ENCODE peak calls at places on chromosomes 6 and 20, in ten cellular contexts. C is BJ, R is AG10803, J is fibroblast of lung, K is IMR-90, Q is heart right ventricle, U is cardiac fibroblast, B is uterus, H is choroid plexus epithelial cell, G is nephron progenitor cell. V is an unnamed sample.

GRCh38 chr20:51083447-51083846 is 60.5 kb upstream of the KCNG1 start:
- DNase-seq in C (no peak), R (no peak), J (no peak), K (no peak), Q (no peak), U (no peak), B (no peak), H (no peak), G (no peak), V (no peak)

GRCh38 chr20:18728867-18729224 is 84.7 kb upstream of the SCP2D1 start:
- DNase-seq in C (no peak), R (no peak), J (no peak), K (no peak), Q (no peak), U (no peak), B (peak), H (no peak), G (no peak), V (no peak)

GRCh38 chr20:62922451-62922921 is 3.8 kb downstream of the DIDO1 start:
- DNase-seq in C (no peak), R (no peak), J (no peak), K (no peak), Q (no peak), U (no peak), B (no peak), H (no peak), G (no peak), V (no peak)

GRCh38 chr6:13554929-13555333 is 19.5 kb upstream of the SIRT5 start:
- DNase-seq in C (no peak), R (peak), J (peak), K (peak), Q (peak), U (peak), B (peak), H (peak), G (peak), V (no peak)

GRCh38 chr6:28160233-28160632 is 18.6 kb downstream of the ZKSCAN8 start:
- DNase-seq in C (no peak), R (no peak), J (no peak), K (no peak), Q (no peak), U (no peak), B (no peak), H (no peak), G (no peak), V (no peak)

GRCh38 chr6:24991748-24992467 is 56.1 kb upstream of the RIPOR2 start:
- DNase-seq in C (no peak), R (peak), J (no peak), K (peak), Q (peak), U (peak), B (peak), H (peak), G (peak), V (peak)

GRCh38 chr6:28896505-28897392 is 27.0 kb downstream of the TRIM27 start:
- DNase-seq in C (no peak), R (peak), J (peak), K (peak), Q (peak), U (peak), B (peak), H (peak), G (peak), V (peak)

GRCh38 chr6:36130672-36131516 is 581 bp downstream of the MAPK13 start:
- DNase-seq in C (no peak), R (no peak), J (no peak), K (no peak), Q (no peak), U (peak), B (no peak), H (peak), G (peak), V (peak)

GRCh38 chr6:3751019-3751729 is at the start of gene PXDC1:
- DNase-seq in C (no peak), R (no peak), J (no peak), K (no peak), Q (peak), U (no peak), B (no peak), H (peak), G (peak), V (no peak)

GRCh38 chr6:105106260-105106659 is 73.6 kb downstream of the POPDC3 start:
- DNase-seq in C (no peak), R (no peak), J (no peak), K (no peak), Q (no peak), U (no peak), B (no peak), H (no peak), G (no peak), V (no peak)

GRCh38 chr6:56690519-56691200 is 48.0 kb upstream of the DST start:
- DNase-seq in C (no peak), R (peak), J (peak), K (peak), Q (no peak), U (peak), B (no peak), H (peak), G (no peak), V (peak)

GRCh38 chr6:159939591-159940016 is 29.3 kb upstream of the IGF2R start:
- DNase-seq in C (no peak), R (no peak), J (peak), K (no peak), Q (peak), U (peak), B (no peak), H (no peak), G (no peak), V (no peak)

GRCh38 chr6:40577672-40578071 is 9.5 kb downstream of the LRFN2 start:
- DNase-seq in C (no peak), R (no peak), J (no peak), K (no peak), Q (no peak), U (no peak), B (no peak), H (no peak), G (no peak), V (no peak)

GRCh38 chr20:41076776-41077175 is 48.2 kb downstream of the TOP1 start:
- DNase-seq in C (no peak), R (no peak), J (no peak), K (no peak), Q (no peak), U (no peak), B (no peak), H (no peak), G (no peak), V (no peak)

GRCh38 chr20:31707994-31708744 is 14.5 kb downstream of the BCL2L1 start:
- DNase-seq in C (no peak), R (no peak), J (no peak), K (no peak), Q (peak), U (no peak), B (no peak), H (no peak), G (no peak), V (no peak)

GRCh38 chr6:116596815-116597214 is 19.5 kb upstream of the RSPH4A start:
- DNase-seq in C (no peak), R (peak), J (peak), K (peak), Q (no peak), U (peak), B (no peak), H (peak), G (peak), V (peak)

GRCh38 chr20:64153410-64153809 is 10.8 kb upstream of the MYT1 start:
- DNase-seq in C (no peak), R (no peak), J (no peak), K (no peak), Q (no peak), U (no peak), B (no peak), H (no peak), G (no peak), V (no peak)

GRCh38 chr6:122669418-122669817 is 59.2 kb downstream of the PKIB start:
- DNase-seq in C (no peak), R (no peak), J (no peak), K (no peak), Q (no peak), U (no peak), B (no peak), H (no peak), G (no peak), V (no peak)

GRCh38 chr6:106749611-106750010 is 120.2 kb downstream of the QRSL1 start:
- DNase-seq in C (no peak), R (no peak), J (no peak), K (peak), Q (no peak), U (no peak), B (no peak), H (no peak), G (no peak), V (no peak)

GRCh38 chr6:158772851-158773371 is 46.3 kb downstream of the EZR start:
- DNase-seq in C (peak), R (peak), J (peak), K (no peak), Q (no peak), U (peak), B (no peak), H (peak), G (no peak), V (peak)

GRCh38 chr6:113654396-113654795 is 202.7 kb upstream of the MARCKS start:
- DNase-seq in C (no peak), R (peak), J (peak), K (peak), Q (peak), U (peak), B (no peak), H (no peak), G (no peak), V (peak)

GRCh38 chr6:158631678-158632537 is 12.6 kb downstream of the DYNLT1 start:
- DNase-seq in C (no peak), R (peak), J (peak), K (peak), Q (peak), U (peak), B (peak), H (peak), G (no peak), V (peak)

GRCh38 chr6:5061152-5061551 is 24.0 kb upstream of the PPP1R3G start:
- DNase-seq in C (no peak), R (no peak), J (no peak), K (no peak), Q (no peak), U (peak), B (no peak), H (no peak), G (no peak), V (no peak)

GRCh38 chr6:98067375-98067774 is 767.0 kb upstream of the POU3F2 start:
- DNase-seq in C (no peak), R (no peak), J (no peak), K (no peak), Q (no peak), U (no peak), B (no peak), H (no peak), G (no peak), V (no peak)

GRCh38 chr20:52438326-52438963 is 246.9 kb upstream of the ZFP64 start:
- DNase-seq in C (no peak), R (no peak), J (no peak), K (no peak), Q (no peak), U (no peak), B (no peak), H (no peak), G (no peak), V (no peak)

GRCh38 chr20:22515264-22515663 is 69.1 kb downstream of the FOXA2 start:
- DNase-seq in C (no peak), R (no peak), J (no peak), K (no peak), Q (no peak), U (no peak), B (no peak), H (no peak), G (no peak), V (no peak)

GRCh38 chr20:45402946-45403345 is 5.1 kb upstream of the DBNDD2 start:
- DNase-seq in C (no peak), R (no peak), J (no peak), K (peak), Q (no peak), U (no peak), B (no peak), H (peak), G (no peak), V (peak)

GRCh38 chr20:57698867-57699275 is 10.9 kb downstream of the PMEPA1 start:
- DNase-seq in C (no peak), R (no peak), J (no peak), K (no peak), Q (no peak), U (no peak), B (no peak), H (no peak), G (no peak), V (no peak)

GRCh38 chr6:168441434-168442391 is 729 bp downstream of the SMOC2 start:
- DNase-seq in C (no peak), R (no peak), J (no peak), K (no peak), Q (no peak), U (no peak), B (no peak), H (no peak), G (peak), V (no peak)

GRCh38 chr6:82419859-82420258 is 56.2 kb downstream of the TPBG start:
- DNase-seq in C (no peak), R (peak), J (peak), K (no peak), Q (no peak), U (no peak), B (no peak), H (no peak), G (no peak), V (peak)

GRCh38 chr6:149608381-149608982 is 40.0 kb downstream of the KATNA1 start:
- DNase-seq in C (no peak), R (no peak), J (no peak), K (no peak), Q (no peak), U (no peak), B (no peak), H (no peak), G (no peak), V (no peak)

GRCh38 chr20:10857362-10858070 is 183.7 kb upstream of the JAG1 start:
- DNase-seq in C (no peak), R (peak), J (peak), K (peak), Q (no peak), U (peak), B (peak), H (peak), G (no peak), V (peak)

GRCh38 chr20:41344477-41344876 is 3.9 kb downstream of the LPIN3 start:
- DNase-seq in C (no peak), R (no peak), J (no peak), K (no peak), Q (no peak), U (no peak), B (no peak), H (no peak), G (no peak), V (no peak)

GRCh38 chr20:57536120-57536708 is 11.3 kb upstream of the CTCFL start:
- DNase-seq in C (no peak), R (no peak), J (no peak), K (no peak), Q (no peak), U (no peak), B (no peak), H (no peak), G (no peak), V (no peak)

GRCh38 chr6:109441069-109441816 is 719 bp downstream of the SMPD2 start:
- DNase-seq in C (no peak), R (peak), J (peak), K (peak), Q (peak), U (peak), B (peak), H (peak), G (peak), V (peak)
- TF ChIP-seq CTCF in C (peak), R (peak), J (peak), K (peak), Q (no peak), U (peak), B (no peak), H (peak), G (no peak), V (peak)

GRCh38 chr6:112302154-112302553 is 45.0 kb upstream of the RFPL4B start:
- DNase-seq in C (no peak), R (no peak), J (no peak), K (no peak), Q (no peak), U (no peak), B (no peak), H (no peak), G (peak), V (no peak)
- TF ChIP-seq CTCF in C (no peak), R (no peak), J (no peak), K (no peak), Q (no peak), U (no peak), B (no peak), H (no peak), G (no peak), V (no peak)

GRCh38 chr6:1313364-1313754 is 1.5 kb downstream of the FOXQ1 start:
- DNase-seq in C (no peak), R (no peak), J (no peak), K (no peak), Q (no peak), U (no peak), B (no peak), H (no peak), G (no peak), V (no peak)

GRCh38 chr6:1315201-1315559 is 3.3 kb downstream of the FOXQ1 start:
- DNase-seq in C (no peak), R (no peak), J (no peak), K (no peak), Q (no peak), U (no peak), B (no peak), H (no peak), G (no peak), V (no peak)

GRCh38 chr6:1314617-1315016 is 2.7 kb downstream of the FOXQ1 start:
- DNase-seq in C (no peak), R (no peak), J (no peak), K (no peak), Q (no peak), U (no peak), B (no peak), H (no peak), G (no peak), V (no peak)

GRCh38 chr6:1312444-1313363 is 806 bp downstream of the FOXQ1 start:
- DNase-seq in C (no peak), R (no peak), J (no peak), K (no peak), Q (no peak), U (no peak), B (no peak), H (no peak), G (peak), V (no peak)

GRCh38 chr6:1313755-1314503 is 2.0 kb downstream of the FOXQ1 start:
- DNase-seq in C (no peak), R (no peak), J (no peak), K (no peak), Q (no peak), U (no peak), B (no peak), H (no peak), G (peak), V (no peak)
- TF ChIP-seq CTCF in C (peak), R (no peak), J (peak), K (peak), Q (peak), U (no peak), B (no peak), H (peak), G (peak), V (no peak)

DNA sequence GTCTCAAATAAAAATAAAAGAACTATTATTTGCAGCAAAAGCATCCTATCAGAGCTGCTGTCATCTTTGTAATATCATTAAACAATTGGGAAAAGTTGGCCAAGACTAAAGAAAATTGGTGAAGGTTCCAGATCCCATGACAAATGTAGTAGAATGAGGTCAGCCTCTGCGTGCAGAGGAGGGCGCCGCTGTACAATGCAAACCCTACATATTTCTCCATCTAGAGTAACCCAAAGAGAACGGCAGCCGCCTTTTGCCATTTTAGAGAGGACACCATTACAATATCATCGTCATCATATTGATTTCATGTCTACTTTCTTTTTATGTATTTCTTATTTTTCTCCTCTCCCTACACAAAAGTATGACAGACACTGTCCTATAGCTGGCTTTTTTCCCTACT is 59.5 kb downstream of the ZMYND8 start:
- DNase-seq in C (no peak), R (no peak), J (no peak), K (no peak), Q (no peak), U (peak), B (no peak), H (no peak), G (no peak), V (no peak)
- TF ChIP-seq CTCF in C (no peak), R (no peak), J (no peak), K (no peak), Q (peak), U (no peak), B (no peak), H (no peak), G (no peak), V (no peak)

GRCh38 chr6:129893513-129894098 is 32.5 kb upstream of the TMEM244 start:
- DNase-seq in C (peak), R (peak), J (peak), K (peak), Q (no peak), U (peak), B (no peak), H (peak), G (no peak), V (peak)
- TF ChIP-seq CTCF in C (peak), R (peak), J (no peak), K (peak), Q (peak), U (peak), B (no peak), H (peak), G (no peak), V (peak)